ENCODE peak calls at places on chromosomes 13 and 19, in five cellular contexts. S is GM18507, O is germinal center, T is dorsolateral prefrontal cortex, B is activated T-cell treated with anti-CD3 and anti-CD28 coated beads for 1 hour. G is an unnamed sample.

GRCh38 chr13:48402325-48402962 is 10.5 kb downstream of the LPAR6 start:
- DNase-seq in S (no peak), O (no peak), T (no peak), B (no peak), G (no peak)

GRCh38 chr13:72062566-72062965 is 195.6 kb upstream of the DACH1 start:
- DNase-seq in S (no peak), O (no peak), T (no peak), B (no peak), G (no peak)

GRCh38 chr13:44463759-44464158 is 90.1 kb downstream of the SERP2 start:
- DNase-seq in S (no peak), O (no peak), T (no peak), B (no peak), G (no peak)

GRCh38 chr19:46461537-46461936 is 9.8 kb downstream of the PNMA8A start:
- DNase-seq in S (no peak), O (no peak), T (no peak), B (no peak), G (no peak)

GRCh38 chr19:10625003-10625761 is at the start of gene SLC44A2:
- DNase-seq in S (no peak), O (no peak), T (peak), B (no peak), G (peak)

GRCh38 chr19:801861-802496 is 4.7 kb downstream of the PTBP1 start:
- DNase-seq in S (no peak), O (no peak), T (no peak), B (no peak), G (peak)

GRCh38 chr19:48999481-49000325 is 6.0 kb downstream of the RUVBL2 start:
- DNase-seq in S (no peak), O (peak), T (no peak), B (peak), G (no peak)

GRCh38 chr13:111572956-111573355 is 252.5 kb downstream of the TEX29 start:
- DNase-seq in S (no peak), O (no peak), T (no peak), B (no peak), G (peak)

GRCh38 chr13:48500652-48501197 is 32.2 kb downstream of the RCBTB2 start:
- DNase-seq in S (no peak), O (no peak), T (no peak), B (no peak), G (no peak)

GRCh38 chr19:3466630-3467029 is 13.7 kb downstream of the SMIM24 start:
- DNase-seq in S (no peak), O (no peak), T (no peak), B (no peak), G (no peak)

GRCh38 chr19:19480688-19481087 is 34.7 kb downstream of the TSSK6 start:
- DNase-seq in S (no peak), O (no peak), T (no peak), B (no peak), G (no peak)

GRCh38 chr13:41199526-41199925 is 5.2 kb upstream of the KBTBD7 start:
- DNase-seq in S (no peak), O (peak), T (no peak), B (no peak), G (no peak)

GRCh38 chr19:21608571-21608970 is 103.2 kb downstream of the ZNF429 start:
- DNase-seq in S (no peak), O (no peak), T (no peak), B (no peak), G (no peak)

GRCh38 chr13:28479005-28479404 is 15.9 kb downstream of the FLT1 start:
- DNase-seq in S (no peak), O (no peak), T (no peak), B (no peak), G (no peak)

GRCh38 chr13:51444922-51445321 is 7.9 kb downstream of the INTS6 start:
- DNase-seq in S (no peak), O (no peak), T (no peak), B (no peak), G (no peak)

GRCh38 chr13:33446821-33447481 is 161.4 kb upstream of the STARD13 start:
- DNase-seq in S (no peak), O (no peak), T (no peak), B (no peak), G (no peak)

GRCh38 chr19:57282011-57282636 is 1.8 kb downstream of the ZNF460 start:
- DNase-seq in S (no peak), O (no peak), T (no peak), B (no peak), G (no peak)

GRCh38 chr19:7975037-7975436 is 30.4 kb downstream of the ELAVL1 start:
- DNase-seq in S (no peak), O (no peak), T (peak), B (no peak), G (peak)

GRCh38 chr19:7083076-7083956 is 13.8 kb downstream of the ZNF557 start:
- DNase-seq in S (no peak), O (no peak), T (no peak), B (no peak), G (no peak)

GRCh38 chr19:35963514-35963913 is 27.3 kb downstream of the LRFN3 start:
- DNase-seq in S (no peak), O (no peak), T (no peak), B (peak), G (no peak)

GRCh38 chr19:2631213-2631821 is 71.2 kb downstream of the GNG7 start:
- DNase-seq in S (no peak), O (peak), T (no peak), B (no peak), G (no peak)

GRCh38 chr19:45439569-45440258 is 16.0 kb upstream of the ERCC1 start:
- DNase-seq in S (peak), O (peak), T (peak), B (peak), G (peak)

GRCh38 chr19:19541572-19541971 is 3.5 kb downstream of the CILP2 start:
- DNase-seq in S (no peak), O (no peak), T (no peak), B (no peak), G (no peak)

GRCh38 chr13:40101708-40102359 is 446.4 kb downstream of the COG6 start:
- DNase-seq in S (peak), O (peak), T (no peak), B (no peak), G (no peak)

GRCh38 chr19:43700368-43701015 is 15.4 kb upstream of the IRGC start:
- DNase-seq in S (no peak), O (no peak), T (peak), B (no peak), G (peak)

GRCh38 chr19:56751078-56751489 is 79.5 kb upstream of the ZNF835 start:
- DNase-seq in S (no peak), O (no peak), T (peak), B (no peak), G (no peak)

GRCh38 chr13:78680064-78680463 is 21.1 kb upstream of the OBI1 start:
- DNase-seq in S (no peak), O (no peak), T (no peak), B (no peak), G (no peak)

GRCh38 chr19:8220481-8220880 is 11.3 kb downstream of the CERS4 start:
- DNase-seq in S (no peak), O (no peak), T (no peak), B (no peak), G (no peak)

GRCh38 chr19:16118489-16119033 is 6.9 kb downstream of the RAB8A start:
- DNase-seq in S (peak), O (peak), T (no peak), B (no peak), G (peak)

GRCh38 chr13:35994131-35994966 is 136.8 kb downstream of the DCLK1 start:
- DNase-seq in S (no peak), O (no peak), T (no peak), B (no peak), G (no peak)

GRCh38 chr13:111614613-111615012 is 294.2 kb downstream of the TEX29 start:
- DNase-seq in S (no peak), O (no peak), T (no peak), B (no peak), G (no peak)

GRCh38 chr19:21491161-21491560 is 14.2 kb upstream of the ZNF429 start:
- DNase-seq in S (no peak), O (no peak), T (no peak), B (no peak), G (no peak)

GRCh38 chr19:32691291-32691951 is at the start of gene NUDT19:
- DNase-seq in S (peak), O (peak), T (peak), B (peak), G (peak)

GRCh38 chr13:103056008-103056407 is 10.2 kb downstream of the SLC10A2 start:
- DNase-seq in S (no peak), O (no peak), T (no peak), B (no peak), G (no peak)